ENCODE peak calls at places on chromosomes 1 and 21, in eight cellular contexts. One of them, this sample, is unnamed.

GRCh38 chr1:18007391-18008106 is 100.0 kb upstream of the IGSF21 start:
- DNase-seq in kidney tubule cell: no peak
- DNase-seq in small intestine: no peak
- DNase-seq in activated T-cell treated with anti-CD3 and anti-CD28 coated beads for 1 hour: no peak
- DNase-seq in stimulated activated CD8-positive, alpha-beta memory T cell treated with anti-CD3 and anti-CD28 coated beads, Interleukin-4, amount 100 ng/mL, for 4 hours: no peak
- DNase-seq in COLO829: no peak
- DNase-seq in esophagus muscularis mucosa: no peak
- DNase-seq in occipital lobe: no peak
- DNase-seq in this sample: no peak

GRCh38 chr1:183346276-183346732 is 71.9 kb downstream of the NMNAT2 start:
- DNase-seq in occipital lobe: no peak
- DNase-seq in small intestine: no peak
- DNase-seq in kidney tubule cell: no peak
- DNase-seq in esophagus muscularis mucosa: no peak
- DNase-seq in stimulated activated CD8-positive, alpha-beta memory T cell treated with anti-CD3 and anti-CD28 coated beads, Interleukin-4, amount 100 ng/mL, for 4 hours: no peak
- DNase-seq in activated T-cell treated with anti-CD3 and anti-CD28 coated beads for 1 hour: no peak
- DNase-seq in COLO829: no peak
- DNase-seq in this sample: no peak

GRCh38 chr1:14128096-14128495 is 428.1 kb downstream of the PRDM2 start:
- DNase-seq in occipital lobe: no peak
- DNase-seq in esophagus muscularis mucosa: no peak
- DNase-seq in stimulated activated CD8-positive, alpha-beta memory T cell treated with anti-CD3 and anti-CD28 coated beads, Interleukin-4, amount 100 ng/mL, for 4 hours: no peak
- DNase-seq in activated T-cell treated with anti-CD3 and anti-CD28 coated beads for 1 hour: no peak
- DNase-seq in kidney tubule cell: peak
- DNase-seq in small intestine: no peak
- DNase-seq in COLO829: no peak
- DNase-seq in this sample: peak

GRCh38 chr21:21971384-21971783 is 973.2 kb downstream of the NCAM2 start:
- DNase-seq in stimulated activated CD8-positive, alpha-beta memory T cell treated with anti-CD3 and anti-CD28 coated beads, Interleukin-4, amount 100 ng/mL, for 4 hours: no peak
- DNase-seq in occipital lobe: no peak
- DNase-seq in COLO829: peak
- DNase-seq in kidney tubule cell: no peak
- DNase-seq in esophagus muscularis mucosa: no peak
- DNase-seq in activated T-cell treated with anti-CD3 and anti-CD28 coated beads for 1 hour: no peak
- DNase-seq in small intestine: no peak
- DNase-seq in this sample: peak

GRCh38 chr1:156103521-156103947 is 11.0 kb upstream of the LMNA start:
- DNase-seq in small intestine: no peak
- DNase-seq in stimulated activated CD8-positive, alpha-beta memory T cell treated with anti-CD3 and anti-CD28 coated beads, Interleukin-4, amount 100 ng/mL, for 4 hours: no peak
- DNase-seq in occipital lobe: no peak
- DNase-seq in esophagus muscularis mucosa: no peak
- DNase-seq in activated T-cell treated with anti-CD3 and anti-CD28 coated beads for 1 hour: no peak
- DNase-seq in COLO829: no peak
- DNase-seq in kidney tubule cell: no peak
- DNase-seq in this sample: peak

GRCh38 chr1:3072178-3072947 is 3.4 kb downstream of the PRDM16 start:
- DNase-seq in esophagus muscularis mucosa: no peak
- DNase-seq in occipital lobe: no peak
- DNase-seq in activated T-cell treated with anti-CD3 and anti-CD28 coated beads for 1 hour: no peak
- DNase-seq in small intestine: peak
- DNase-seq in kidney tubule cell: peak
- DNase-seq in COLO829: no peak
- DNase-seq in stimulated activated CD8-positive, alpha-beta memory T cell treated with anti-CD3 and anti-CD28 coated beads, Interleukin-4, amount 100 ng/mL, for 4 hours: no peak
- DNase-seq in this sample: no peak

GRCh38 chr1:77489910-77490309 is 192.5 kb downstream of the ZZZ3 start:
- DNase-seq in esophagus muscularis mucosa: no peak
- DNase-seq in small intestine: no peak
- DNase-seq in activated T-cell treated with anti-CD3 and anti-CD28 coated beads for 1 hour: no peak
- DNase-seq in stimulated activated CD8-positive, alpha-beta memory T cell treated with anti-CD3 and anti-CD28 coated beads, Interleukin-4, amount 100 ng/mL, for 4 hours: no peak
- DNase-seq in occipital lobe: no peak
- DNase-seq in COLO829: no peak
- DNase-seq in kidney tubule cell: peak
- DNase-seq in this sample: peak

GRCh38 chr1:173294853-173295252 is 87.7 kb upstream of the TNFSF4 start:
- DNase-seq in small intestine: no peak
- DNase-seq in kidney tubule cell: no peak
- DNase-seq in occipital lobe: no peak
- DNase-seq in stimulated activated CD8-positive, alpha-beta memory T cell treated with anti-CD3 and anti-CD28 coated beads, Interleukin-4, amount 100 ng/mL, for 4 hours: no peak
- DNase-seq in activated T-cell treated with anti-CD3 and anti-CD28 coated beads for 1 hour: no peak
- DNase-seq in esophagus muscularis mucosa: no peak
- DNase-seq in COLO829: no peak
- DNase-seq in this sample: no peak

GRCh38 chr1:208207388-208208131 is 36.6 kb downstream of the PLXNA2 start:
- DNase-seq in small intestine: no peak
- DNase-seq in esophagus muscularis mucosa: no peak
- DNase-seq in activated T-cell treated with anti-CD3 and anti-CD28 coated beads for 1 hour: no peak
- DNase-seq in COLO829: no peak
- DNase-seq in stimulated activated CD8-positive, alpha-beta memory T cell treated with anti-CD3 and anti-CD28 coated beads, Interleukin-4, amount 100 ng/mL, for 4 hours: no peak
- DNase-seq in occipital lobe: no peak
- DNase-seq in kidney tubule cell: peak
- DNase-seq in this sample: peak

GRCh38 chr1:36871146-36871971 is 163.0 kb downstream of the GRIK3 start:
- DNase-seq in esophagus muscularis mucosa: no peak
- DNase-seq in COLO829: no peak
- DNase-seq in kidney tubule cell: no peak
- DNase-seq in stimulated activated CD8-positive, alpha-beta memory T cell treated with anti-CD3 and anti-CD28 coated beads, Interleukin-4, amount 100 ng/mL, for 4 hours: no peak
- DNase-seq in occipital lobe: peak
- DNase-seq in small intestine: no peak
- DNase-seq in activated T-cell treated with anti-CD3 and anti-CD28 coated beads for 1 hour: no peak
- DNase-seq in this sample: peak

GRCh38 chr21:37386151-37386550 is 19.6 kb downstream of the DYRK1A start:
- DNase-seq in occipital lobe: no peak
- DNase-seq in activated T-cell treated with anti-CD3 and anti-CD28 coated beads for 1 hour: no peak
- DNase-seq in small intestine: no peak
- DNase-seq in esophagus muscularis mucosa: no peak
- DNase-seq in stimulated activated CD8-positive, alpha-beta memory T cell treated with anti-CD3 and anti-CD28 coated beads, Interleukin-4, amount 100 ng/mL, for 4 hours: no peak
- DNase-seq in kidney tubule cell: no peak
- DNase-seq in COLO829: no peak
- DNase-seq in this sample: no peak

GRCh38 chr1:20469406-20470076 is 16.5 kb downstream of the CAMK2N1 start:
- DNase-seq in stimulated activated CD8-positive, alpha-beta memory T cell treated with anti-CD3 and anti-CD28 coated beads, Interleukin-4, amount 100 ng/mL, for 4 hours: no peak
- DNase-seq in small intestine: peak
- DNase-seq in activated T-cell treated with anti-CD3 and anti-CD28 coated beads for 1 hour: no peak
- DNase-seq in kidney tubule cell: no peak
- DNase-seq in COLO829: no peak
- DNase-seq in esophagus muscularis mucosa: no peak
- DNase-seq in occipital lobe: no peak
- DNase-seq in this sample: no peak

GRCh38 chr1:205480349-205481278 is 23.9 kb upstream of the CDK18 start:
- DNase-seq in occipital lobe: no peak
- DNase-seq in COLO829: no peak
- DNase-seq in esophagus muscularis mucosa: no peak
- DNase-seq in kidney tubule cell: no peak
- DNase-seq in activated T-cell treated with anti-CD3 and anti-CD28 coated beads for 1 hour: no peak
- DNase-seq in small intestine: no peak
- DNase-seq in stimulated activated CD8-positive, alpha-beta memory T cell treated with anti-CD3 and anti-CD28 coated beads, Interleukin-4, amount 100 ng/mL, for 4 hours: peak
- DNase-seq in this sample: no peak

GRCh38 chr1:248688527-248689298 is 13.9 kb downstream of the OR14I1 start:
- DNase-seq in esophagus muscularis mucosa: no peak
- DNase-seq in COLO829: no peak
- DNase-seq in small intestine: no peak
- DNase-seq in occipital lobe: no peak
- DNase-seq in stimulated activated CD8-positive, alpha-beta memory T cell treated with anti-CD3 and anti-CD28 coated beads, Interleukin-4, amount 100 ng/mL, for 4 hours: no peak
- DNase-seq in kidney tubule cell: no peak
- DNase-seq in activated T-cell treated with anti-CD3 and anti-CD28 coated beads for 1 hour: no peak
- DNase-seq in this sample: no peak

GRCh38 chr1:33086384-33086850 is 5.5 kb downstream of the AZIN2 start:
- DNase-seq in esophagus muscularis mucosa: peak
- DNase-seq in kidney tubule cell: peak
- DNase-seq in small intestine: peak
- DNase-seq in COLO829: peak
- DNase-seq in occipital lobe: peak
- DNase-seq in stimulated activated CD8-positive, alpha-beta memory T cell treated with anti-CD3 and anti-CD28 coated beads, Interleukin-4, amount 100 ng/mL, for 4 hours: no peak
- DNase-seq in activated T-cell treated with anti-CD3 and anti-CD28 coated beads for 1 hour: no peak
- DNase-seq in this sample: peak

GRCh38 chr1:198357937-198358336 is 182.5 kb downstream of the ATP6V1G3 start:
- DNase-seq in small intestine: no peak
- DNase-seq in COLO829: no peak
- DNase-seq in occipital lobe: no peak
- DNase-seq in esophagus muscularis mucosa: no peak
- DNase-seq in kidney tubule cell: no peak
- DNase-seq in activated T-cell treated with anti-CD3 and anti-CD28 coated beads for 1 hour: no peak
- DNase-seq in stimulated activated CD8-positive, alpha-beta memory T cell treated with anti-CD3 and anti-CD28 coated beads, Interleukin-4, amount 100 ng/mL, for 4 hours: no peak
- DNase-seq in this sample: no peak

GRCh38 chr1:2974701-2975301 is 46.5 kb upstream of the ACTRT2 start:
- DNase-seq in kidney tubule cell: no peak
- DNase-seq in stimulated activated CD8-positive, alpha-beta memory T cell treated with anti-CD3 and anti-CD28 coated beads, Interleukin-4, amount 100 ng/mL, for 4 hours: no peak
- DNase-seq in occipital lobe: no peak
- DNase-seq in esophagus muscularis mucosa: no peak
- DNase-seq in small intestine: no peak
- DNase-seq in COLO829: no peak
- DNase-seq in activated T-cell treated with anti-CD3 and anti-CD28 coated beads for 1 hour: no peak
- DNase-seq in this sample: no peak

GRCh38 chr1:54743827-54744226 is 20.5 kb downstream of the PARS2 start:
- DNase-seq in COLO829: no peak
- DNase-seq in kidney tubule cell: no peak
- DNase-seq in activated T-cell treated with anti-CD3 and anti-CD28 coated beads for 1 hour: no peak
- DNase-seq in occipital lobe: no peak
- DNase-seq in small intestine: no peak
- DNase-seq in stimulated activated CD8-positive, alpha-beta memory T cell treated with anti-CD3 and anti-CD28 coated beads, Interleukin-4, amount 100 ng/mL, for 4 hours: no peak
- DNase-seq in esophagus muscularis mucosa: no peak
- DNase-seq in this sample: no peak

GRCh38 chr1:234619794-234620247 is 9.8 kb upstream of the IRF2BP2 start:
- DNase-seq in occipital lobe: no peak
- DNase-seq in kidney tubule cell: peak
- DNase-seq in esophagus muscularis mucosa: no peak
- DNase-seq in stimulated activated CD8-positive, alpha-beta memory T cell treated with anti-CD3 and anti-CD28 coated beads, Interleukin-4, amount 100 ng/mL, for 4 hours: no peak
- DNase-seq in COLO829: no peak
- DNase-seq in small intestine: peak
- DNase-seq in activated T-cell treated with anti-CD3 and anti-CD28 coated beads for 1 hour: no peak
- DNase-seq in this sample: peak

GRCh38 chr1:238914346-238914745 is 472.0 kb upstream of the CHRM3 start:
- DNase-seq in kidney tubule cell: no peak
- DNase-seq in stimulated activated CD8-positive, alpha-beta memory T cell treated with anti-CD3 and anti-CD28 coated beads, Interleukin-4, amount 100 ng/mL, for 4 hours: no peak
- DNase-seq in occipital lobe: no peak
- DNase-seq in esophagus muscularis mucosa: no peak
- DNase-seq in COLO829: no peak
- DNase-seq in small intestine: no peak
- DNase-seq in activated T-cell treated with anti-CD3 and anti-CD28 coated beads for 1 hour: no peak
- DNase-seq in this sample: no peak

GRCh38 chr1:234478481-234479309 is at the start of gene TARBP1:
- DNase-seq in activated T-cell treated with anti-CD3 and anti-CD28 coated beads for 1 hour: peak
- DNase-seq in kidney tubule cell: peak
- DNase-seq in occipital lobe: peak
- DNase-seq in small intestine: peak
- DNase-seq in COLO829: peak
- DNase-seq in stimulated activated CD8-positive, alpha-beta memory T cell treated with anti-CD3 and anti-CD28 coated beads, Interleukin-4, amount 100 ng/mL, for 4 hours: peak
- DNase-seq in esophagus muscularis mucosa: no peak
- DNase-seq in this sample: peak

GRCh38 chr1:89910780-89911179 is 84.1 kb upstream of the ZNF326 start:
- DNase-seq in COLO829: no peak
- DNase-seq in small intestine: no peak
- DNase-seq in stimulated activated CD8-positive, alpha-beta memory T cell treated with anti-CD3 and anti-CD28 coated beads, Interleukin-4, amount 100 ng/mL, for 4 hours: no peak
- DNase-seq in activated T-cell treated with anti-CD3 and anti-CD28 coated beads for 1 hour: no peak
- DNase-seq in esophagus muscularis mucosa: no peak
- DNase-seq in kidney tubule cell: peak
- DNase-seq in occipital lobe: no peak
- DNase-seq in this sample: no peak

GRCh38 chr1:62040973-62041372 is 153.7 kb upstream of the L1TD1 start:
- DNase-seq in esophagus muscularis mucosa: no peak
- DNase-seq in small intestine: no peak
- DNase-seq in activated T-cell treated with anti-CD3 and anti-CD28 coated beads for 1 hour: no peak
- DNase-seq in kidney tubule cell: no peak
- DNase-seq in occipital lobe: no peak
- DNase-seq in COLO829: no peak
- DNase-seq in stimulated activated CD8-positive, alpha-beta memory T cell treated with anti-CD3 and anti-CD28 coated beads, Interleukin-4, amount 100 ng/mL, for 4 hours: no peak
- DNase-seq in this sample: peak

GRCh38 chr1:41917051-41917530 is 1.6 kb downstream of the HIVEP3 start:
- DNase-seq in kidney tubule cell: no peak
- DNase-seq in activated T-cell treated with anti-CD3 and anti-CD28 coated beads for 1 hour: no peak
- DNase-seq in stimulated activated CD8-positive, alpha-beta memory T cell treated with anti-CD3 and anti-CD28 coated beads, Interleukin-4, amount 100 ng/mL, for 4 hours: no peak
- DNase-seq in esophagus muscularis mucosa: peak
- DNase-seq in occipital lobe: no peak
- DNase-seq in small intestine: no peak
- DNase-seq in COLO829: no peak
- DNase-seq in this sample: peak

GRCh38 chr1:3031401-3032221 is 10.3 kb downstream of the ACTRT2 start:
- DNase-seq in esophagus muscularis mucosa: no peak
- DNase-seq in stimulated activated CD8-positive, alpha-beta memory T cell treated with anti-CD3 and anti-CD28 coated beads, Interleukin-4, amount 100 ng/mL, for 4 hours: no peak
- DNase-seq in activated T-cell treated with anti-CD3 and anti-CD28 coated beads for 1 hour: no peak
- DNase-seq in COLO829: no peak
- DNase-seq in small intestine: no peak
- DNase-seq in kidney tubule cell: no peak
- DNase-seq in occipital lobe: no peak
- DNase-seq in this sample: no peak

GRCh38 chr1:232209357-232209756 is 420.6 kb downstream of the SIPA1L2 start:
- DNase-seq in kidney tubule cell: peak
- DNase-seq in esophagus muscularis mucosa: peak
- DNase-seq in stimulated activated CD8-positive, alpha-beta memory T cell treated with anti-CD3 and anti-CD28 coated beads, Interleukin-4, amount 100 ng/mL, for 4 hours: no peak
- DNase-seq in COLO829: no peak
- DNase-seq in activated T-cell treated with anti-CD3 and anti-CD28 coated beads for 1 hour: no peak
- DNase-seq in small intestine: no peak
- DNase-seq in occipital lobe: no peak
- DNase-seq in this sample: no peak

GRCh38 chr1:45563843-45564242 is 13.2 kb downstream of the AKR1A1 start:
- DNase-seq in COLO829: no peak
- DNase-seq in stimulated activated CD8-positive, alpha-beta memory T cell treated with anti-CD3 and anti-CD28 coated beads, Interleukin-4, amount 100 ng/mL, for 4 hours: no peak
- DNase-seq in small intestine: no peak
- DNase-seq in occipital lobe: no peak
- DNase-seq in esophagus muscularis mucosa: no peak
- DNase-seq in activated T-cell treated with anti-CD3 and anti-CD28 coated beads for 1 hour: no peak
- DNase-seq in kidney tubule cell: no peak
- DNase-seq in this sample: no peak

This sample was measured in NCI-H69.